ENCODE peak calls at places on chromosomes 2 and 18, in seven cellular contexts. B is stimulated activated CD4-positive, alpha-beta T cell treated with anti-CD3 and anti-CD28 coated beads, TNF-alpha, amount 100 ng/mL, for 4 hours; O is fibroblast of lung; J is BJ; G is ACHN; Q is C1 segment of cervical spinal cord; A is lower lobe of right lung. M is an unnamed sample.

GRCh38 chr2:9221223-9221622 is 14.6 kb downstream of the ASAP2 start:
- DNase-seq in O (no peak), G (no peak), A (no peak), Q (no peak), J (no peak), B (no peak), M (no peak)

GRCh38 chr2:19857806-19858205 is 44.0 kb downstream of the TTC32 start:
- DNase-seq in Q (no peak), J (no peak), B (no peak), A (no peak), G (no peak), O (no peak), M (no peak)

GRCh38 chr18:31741096-31741735 is 19.5 kb downstream of the SLC25A52 start:
- DNase-seq in B (peak), Q (no peak), J (no peak), O (peak), G (peak), A (no peak), M (no peak)

GRCh38 chr2:45458909-45459563 is 152.0 kb downstream of the SRBD1 start:
- DNase-seq in Q (no peak), G (peak), A (no peak), J (no peak), O (peak), B (no peak), M (no peak)

GRCh38 chr2:112187805-112188596 is 49.8 kb downstream of the FBLN7 start:
- DNase-seq in Q (no peak), G (no peak), O (peak), J (no peak), B (peak), A (no peak), M (no peak)

GRCh38 chr2:168350380-168350779 is 103.0 kb upstream of the STK39 start:
- DNase-seq in B (no peak), Q (no peak), A (no peak), O (no peak), G (no peak), J (no peak), M (no peak)

GRCh38 chr2:74894261-74895030 is 60.5 kb downstream of the HK2 start:
- DNase-seq in B (no peak), A (no peak), G (no peak), J (no peak), Q (no peak), O (peak), M (no peak)

GRCh38 chr2:86333378-86333777 is 4.0 kb downstream of the REEP1 start:
- DNase-seq in A (no peak), B (no peak), G (no peak), Q (no peak), J (no peak), O (no peak), M (no peak)

GRCh38 chr18:57921708-57922107 is 118.6 kb upstream of the ATP8B1 start:
- DNase-seq in B (no peak), Q (no peak), J (no peak), O (peak), A (no peak), G (peak), M (no peak)

GRCh38 chr2:46471-47345 is at the start of gene FAM110C:
- DNase-seq in B (peak), A (peak), G (peak), O (peak), Q (peak), J (no peak), M (peak)

M was measured in upper lobe of right lung.